ENCODE peak calls at places on chromosome 5, in six cellular contexts. F is cardiac muscle cell; Z is naive thymus-derived CD4-positive, alpha-beta T cell; O is dorsolateral prefrontal cortex; S is cardiac fibroblast; C is astrocyte. V is an unnamed sample.

GRCh38 chr5:64632251-64632650 is 58.1 kb upstream of the SHISAL2B start:
- DNase-seq in F (peak; percentile 54), Z (no peak), O (peak; percentile 35), S (no peak), C (peak; percentile 29), V (no peak)

GRCh38 chr5:111134080-111134479 is 41.9 kb downstream of the WDR36 start:
- DNase-seq in F (no peak), Z (no peak), O (no peak), S (peak; percentile 76), C (peak; percentile 8), V (no peak)

GRCh38 chr5:66333192-66333591 is 189.1 kb downstream of the SREK1 start:
- DNase-seq in F (no peak), Z (no peak), O (no peak), S (no peak), C (no peak), V (no peak)

GRCh38 chr5:148378670-148379069 is 5.1 kb upstream of the FBXO38 start:
- DNase-seq in F (no peak), Z (no peak), O (no peak), S (no peak), C (no peak), V (no peak)

GRCh38 chr5:132471944-132472343 is 18.6 kb downstream of the IRF1 start:
- DNase-seq in F (no peak), Z (no peak), O (no peak), S (no peak), C (no peak), V (no peak)

GRCh38 chr5:64015824-64016223 is 53.6 kb upstream of the HTR1A start:
- DNase-seq in F (no peak), Z (no peak), O (no peak), S (no peak), C (no peak), V (no peak)

GRCh38 chr5:52999357-52999949 is 10.3 kb downstream of the ITGA2 start:
- DNase-seq in F (no peak), Z (no peak), O (no peak), S (peak; percentile 55), C (no peak), V (no peak)

GRCh38 chr5:38556599-38557308 is at the start of gene LIFR:
- DNase-seq in F (peak; percentile 92), Z (peak; percentile 18), O (peak; percentile 82), S (peak; percentile 88), C (peak; percentile 72), V (no peak)

GRCh38 chr5:117475925-117476324 is 901.3 kb upstream of the SEMA6A start:
- DNase-seq in F (no peak), Z (no peak), O (no peak), S (no peak), C (no peak), V (no peak)

GRCh38 chr5:7372399-7372798 is 23.5 kb upstream of the ADCY2 start:
- DNase-seq in F (no peak), Z (no peak), O (no peak), S (no peak), C (no peak), V (no peak)

GRCh38 chr5:179762781-179763176 is 30.2 kb downstream of the MAML1 start:
- DNase-seq in F (no peak), Z (no peak), O (no peak), S (no peak), C (peak; percentile 51), V (no peak)

GRCh38 chr5:64707191-64707590 is 16.9 kb downstream of the SHISAL2B start:
- DNase-seq in F (no peak), Z (no peak), O (no peak), S (no peak), C (no peak), V (no peak)

GRCh38 chr5:67094476-67095300 is 101.9 kb downstream of the CD180 start:
- DNase-seq in F (peak; percentile 39), Z (no peak), O (no peak), S (peak; percentile 84), C (peak; percentile 80), V (no peak)

GRCh38 chr5:138726848-138727247 is 26.4 kb upstream of the CTNNA1 start:
- DNase-seq in F (no peak), Z (no peak), O (no peak), S (no peak), C (no peak), V (no peak)

GRCh38 chr5:4553968-4554367 is 586.2 kb upstream of the ADAMTS16 start:
- DNase-seq in F (peak; percentile 48), Z (no peak), O (no peak), S (no peak), C (no peak), V (no peak)

GRCh38 chr5:136814621-136815378 is 449.5 kb upstream of the TRPC7 start:
- DNase-seq in F (no peak), Z (no peak), O (no peak), S (peak; percentile 31), C (peak; percentile 84), V (no peak)

GRCh38 chr5:180135967-180136641 is 64.5 kb upstream of the RNF130 start:
- DNase-seq in F (no peak), Z (no peak), O (peak; percentile 24), S (no peak), C (no peak), V (no peak)

GRCh38 chr5:64505769-64506566 is at the start of gene RGS7BP:
- DNase-seq in F (peak; percentile 80), Z (no peak), O (peak; percentile 90), S (peak; percentile 47), C (peak; percentile 29), V (no peak)

GRCh38 chr5:17910318-17910717 is 276.1 kb downstream of the TAF11L14 start:
- DNase-seq in F (no peak), Z (no peak), O (no peak), S (no peak), C (peak; percentile 3), V (no peak)

GRCh38 chr5:72470817-72471216 is 36.4 kb downstream of the ZNF366 start:
- DNase-seq in F (no peak), Z (no peak), O (no peak), S (peak; percentile 43), C (peak; percentile 70), V (no peak)

GRCh38 chr5:74934949-74935751 is 69.0 kb upstream of the FAM169A start:
- DNase-seq in F (no peak), Z (peak; percentile 62), O (no peak), S (peak; percentile 55), C (peak; percentile 39), V (no peak)

GRCh38 chr5:968953-969352 is 39.6 kb upstream of the NKD2 start:
- DNase-seq in F (no peak), Z (no peak), O (no peak), S (peak; percentile 64), C (no peak), V (no peak)

GRCh38 chr5:163718256-163718655 is 212.8 kb downstream of the MAT2B start:
- DNase-seq in F (no peak), Z (no peak), O (no peak), S (no peak), C (no peak), V (no peak)

GRCh38 chr5:119597728-119598298 is 31.5 kb upstream of the FAM170A start:
- DNase-seq in F (no peak), Z (no peak), O (no peak), S (no peak), C (no peak), V (no peak)

GRCh38 chr5:58456486-58456885 is 3.4 kb downstream of the PLK2 start:
- DNase-seq in F (no peak), Z (no peak), O (no peak), S (peak; percentile 39), C (no peak), V (no peak)

DNA sequence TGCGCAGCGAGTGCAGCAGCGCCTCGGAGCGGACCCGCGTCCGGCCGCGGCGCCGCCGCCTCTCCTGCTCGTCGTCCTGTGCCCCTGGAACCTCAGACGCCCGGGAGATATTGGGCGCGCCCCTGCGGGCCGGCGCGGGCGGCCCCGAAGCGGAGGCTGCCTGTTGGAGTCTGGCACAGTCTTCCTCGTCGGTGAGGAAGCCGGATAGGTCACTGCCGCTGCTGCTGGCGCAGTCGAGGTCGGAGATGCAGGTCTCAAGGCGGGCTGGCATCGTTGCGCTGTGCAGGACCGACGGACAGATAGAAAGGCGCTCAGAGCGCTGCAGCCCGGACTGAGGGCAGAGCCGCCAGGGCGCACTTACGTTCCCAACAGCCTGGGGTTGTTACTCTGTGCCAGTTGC is 344 bp downstream of the NEUROG1 start:
- DNase-seq in F (peak; percentile 33), Z (no peak), O (no peak), S (no peak), C (no peak), V (no peak)
- H3K4me3 ChIP-seq in F (no peak overlapping the region), Z (no peak overlapping the region), O (no peak overlapping the region), S (no peak overlapping the region), C (no peak overlapping the region), V (no peak overlapping the region)

GRCh38 chr5:171897231-171897630 is 109.2 kb downstream of the FBXW11 start:
- DNase-seq in F (no peak), Z (no peak), O (no peak), S (no peak), C (no peak), V (no peak)

GRCh38 chr5:171898379-171898778 is 108.1 kb downstream of the FBXW11 start:
- DNase-seq in F (no peak), Z (no peak), O (no peak), S (no peak), C (no peak), V (no peak)

GRCh38 chr5:171899792-171900191 is 106.6 kb downstream of the FBXW11 start:
- DNase-seq in F (peak; percentile 45), Z (no peak), O (no peak), S (no peak), C (no peak), V (no peak)

GRCh38 chr5:171901764-171902163 is 104.7 kb downstream of the FBXW11 start:
- DNase-seq in F (no peak), Z (no peak), O (no peak), S (no peak), C (no peak), V (no peak)

DNA sequence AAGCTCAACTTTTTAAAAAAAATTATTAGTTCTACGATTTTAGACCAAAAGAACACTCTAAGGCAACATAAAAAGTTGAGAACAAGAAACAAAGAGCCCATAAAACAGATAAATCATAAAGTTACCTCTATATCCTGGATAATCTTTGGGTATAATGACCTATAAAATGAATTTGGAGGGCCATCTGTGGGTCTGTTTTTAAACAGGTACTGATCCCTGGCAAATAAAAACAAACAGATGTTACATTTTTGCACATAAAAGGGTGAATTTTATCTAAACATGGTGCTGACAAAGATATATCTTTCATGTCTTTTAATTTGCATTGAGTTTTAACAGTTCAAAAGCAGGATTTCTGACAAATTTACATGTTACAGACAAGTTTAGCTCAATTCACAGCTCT is 107.6 kb downstream of the FBXW11 start:
- DNase-seq in F (no peak), Z (no peak), O (no peak), S (no peak), C (no peak), V (no peak)
- H3K4me3 ChIP-seq in F (no peak overlapping the region), Z (no peak overlapping the region), O (no peak overlapping the region), S (no peak overlapping the region), C (no peak overlapping the region), V (no peak overlapping the region)

DNA sequence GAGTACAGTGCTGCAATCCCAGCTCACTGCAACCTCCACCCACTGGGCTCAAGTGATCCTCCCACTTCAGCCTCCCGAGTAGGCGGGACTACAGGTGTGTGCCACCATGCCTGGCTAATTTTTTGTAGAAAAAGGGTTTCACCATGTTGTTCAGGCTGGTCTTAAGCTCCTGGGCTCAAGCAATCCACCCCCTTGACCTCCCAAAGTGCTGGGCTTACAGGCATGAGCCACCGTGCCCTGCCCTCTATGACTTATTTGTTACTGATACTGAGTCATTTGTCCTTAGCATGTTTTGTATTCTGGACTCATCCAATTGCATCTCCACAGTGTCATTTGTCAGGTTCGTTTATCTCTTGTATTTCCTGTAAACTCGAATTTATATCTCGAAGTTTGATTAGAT is 2.7 kb upstream of the ITK start:
- DNase-seq in F (no peak), Z (no peak), O (no peak), S (no peak), C (no peak), V (no peak)
- H3K4me3 ChIP-seq in F (no peak overlapping the region), Z (no peak overlapping the region), O (no peak overlapping the region), S (no peak overlapping the region), C (no peak overlapping the region), V (no peak overlapping the region)

GRCh38 chr5:80963966-80964481 is 3.9 kb downstream of the RASGRF2 start:
- DNase-seq in F (no peak), Z (no peak), O (no peak), S (no peak), C (peak; percentile 72), V (no peak)
- H3K4me3 ChIP-seq in F (no peak overlapping the region), Z (no peak overlapping the region), O (peak overlapping the region; percentile 72), S (no peak overlapping the region), C (peak overlapping the region; percentile 32), V (no peak overlapping the region)